ENCODE peak calls at places on chromosomes 2 and 18, in seven cellular contexts. E is A549; L is neural crest cell; B is esophagus squamous epithelium; P is CD4-positive, alpha-beta T cell; T is HL-60; X is thoracic aorta. G is an unnamed sample.

GRCh38 chr2:105470979-105471378 is 72.1 kb upstream of the FHL2 start:
- DNase-seq in X (no peak), L (no peak), T (no peak), E (no peak), B (no peak), P (no peak), G (no peak)

GRCh38 chr2:203018181-203018580 is 3.5 kb downstream of the NBEAL1 start:
- DNase-seq in E (no peak), B (no peak), T (no peak), X (no peak), P (no peak), L (no peak), G (no peak)

GRCh38 chr2:117128471-117128870 is 686.0 kb upstream of the DDX18 start:
- DNase-seq in P (no peak), X (no peak), T (no peak), B (no peak), E (no peak), L (no peak), G (no peak)

GRCh38 chr2:227154976-227155375 is 9.0 kb downstream of the COL4A4 start:
- DNase-seq in X (no peak), E (no peak), T (no peak), L (no peak), B (no peak), P (no peak), G (no peak)

GRCh38 chr2:13858626-13859025 is 773.9 kb upstream of the LRATD1 start:
- DNase-seq in E (no peak), P (no peak), T (no peak), X (no peak), B (no peak), L (no peak), G (no peak)

GRCh38 chr2:210363261-210363660 is 48.3 kb upstream of the MYL1 start:
- DNase-seq in X (no peak), B (no peak), P (no peak), L (no peak), E (no peak), T (no peak), G (no peak)

GRCh38 chr2:80501874-80502624 is 197.5 kb upstream of the LRRTM1 start:
- DNase-seq in P (no peak), E (no peak), T (no peak), X (no peak), L (no peak), B (no peak), G (no peak)

GRCh38 chr2:201969241-201969937 is 64.3 kb upstream of the FZD7 start:
- DNase-seq in P (no peak), L (no peak), E (no peak), X (no peak), B (no peak), T (no peak), G (no peak)

GRCh38 chr18:8696749-8697211 is 8.6 kb upstream of the MTCL1 start:
- DNase-seq in B (peak; percentile 12), P (peak; percentile 82), E (peak; percentile 60), X (no peak), L (peak; percentile 84), T (peak; percentile 46), G (peak; percentile 91)

GRCh38 chr18:3380384-3380961 is 69.5 kb upstream of the TGIF1 start:
- DNase-seq in P (no peak), L (no peak), X (no peak), E (peak; percentile 31), B (no peak), T (no peak), G (no peak)

GRCh38 chr2:139968588-139968987 is 1188.4 kb upstream of the NXPH2 start:
- DNase-seq in P (no peak), T (no peak), E (no peak), B (no peak), X (no peak), L (no peak), G (no peak)

GRCh38 chr18:13514558-13514957 is 211.8 kb downstream of the FAM210A start:
- DNase-seq in E (no peak), L (no peak), B (no peak), X (no peak), T (no peak), P (no peak), G (no peak)

GRCh38 chr2:136117391-136117841 is 533 bp downstream of the CXCR4 start:
- DNase-seq in T (no peak), P (peak; percentile 70), X (no peak), L (peak; percentile 45), B (no peak), E (peak; percentile 21), G (peak; percentile 49)

GRCh38 chr2:85712849-85713612 is 18.9 kb downstream of the GNLY start:
- DNase-seq in X (no peak), E (no peak), P (no peak), B (no peak), T (no peak), L (no peak), G (no peak)

GRCh38 chr2:202841090-202841867 is 30.3 kb downstream of the ICA1L start:
- DNase-seq in L (no peak), E (no peak), P (no peak), T (no peak), X (no peak), B (no peak), G (no peak)

GRCh38 chr2:69830045-69830905 is 815 bp downstream of the GMCL1 start:
- DNase-seq in P (peak; percentile 53), E (peak; percentile 17), X (no peak), L (peak; percentile 20), B (no peak), T (peak; percentile 17), G (no peak)

GRCh38 chr2:146324954-146325353 is 1519.9 kb upstream of the ACVR2A start:
- DNase-seq in P (no peak), B (no peak), X (no peak), L (no peak), E (no peak), T (no peak), G (no peak)

GRCh38 chr2:85390941-85391669 is 19.1 kb downstream of the CAPG start:
- DNase-seq in X (no peak), B (no peak), P (peak; percentile 79), T (no peak), L (peak; percentile 53), E (peak; percentile 85), G (no peak)

GRCh38 chr2:139652385-139652784 is 872.2 kb upstream of the NXPH2 start:
- DNase-seq in X (no peak), B (no peak), E (no peak), P (no peak), L (no peak), T (no peak), G (no peak)

GRCh38 chr2:28356095-28356911 is 36.4 kb upstream of the FOSL2 start:
- DNase-seq in L (no peak), P (no peak), T (no peak), E (no peak), X (peak; percentile 84), B (peak; percentile 20), G (no peak)

DNA sequence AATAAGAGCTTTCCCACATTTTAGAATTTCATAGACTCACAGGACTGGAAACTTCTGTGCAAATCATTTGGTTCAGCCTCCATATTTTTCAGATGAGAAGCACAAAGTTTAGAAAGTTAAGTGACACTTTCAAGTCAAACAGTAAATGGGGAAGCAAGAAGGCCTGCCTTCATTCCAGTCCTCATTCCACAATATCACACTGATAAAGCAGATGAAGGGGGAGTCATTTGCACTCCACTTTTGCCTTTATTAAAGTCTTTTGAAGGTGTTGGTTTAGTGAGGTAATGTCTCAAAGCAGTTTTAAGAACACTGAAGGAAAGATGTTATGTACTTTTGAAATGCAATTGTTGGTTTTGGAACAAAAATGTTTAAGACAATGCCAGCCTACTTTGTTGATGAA is 32.7 kb upstream of the STAT4 start:
- DNase-seq in P (no peak), L (no peak), T (no peak), B (no peak), X (no peak), E (no peak), G (no peak)
- TF ChIP-seq CTCF in P (no peak), L (no peak), T (no peak), B (no peak), X (no peak), E (no peak), G (no peak)

DNA sequence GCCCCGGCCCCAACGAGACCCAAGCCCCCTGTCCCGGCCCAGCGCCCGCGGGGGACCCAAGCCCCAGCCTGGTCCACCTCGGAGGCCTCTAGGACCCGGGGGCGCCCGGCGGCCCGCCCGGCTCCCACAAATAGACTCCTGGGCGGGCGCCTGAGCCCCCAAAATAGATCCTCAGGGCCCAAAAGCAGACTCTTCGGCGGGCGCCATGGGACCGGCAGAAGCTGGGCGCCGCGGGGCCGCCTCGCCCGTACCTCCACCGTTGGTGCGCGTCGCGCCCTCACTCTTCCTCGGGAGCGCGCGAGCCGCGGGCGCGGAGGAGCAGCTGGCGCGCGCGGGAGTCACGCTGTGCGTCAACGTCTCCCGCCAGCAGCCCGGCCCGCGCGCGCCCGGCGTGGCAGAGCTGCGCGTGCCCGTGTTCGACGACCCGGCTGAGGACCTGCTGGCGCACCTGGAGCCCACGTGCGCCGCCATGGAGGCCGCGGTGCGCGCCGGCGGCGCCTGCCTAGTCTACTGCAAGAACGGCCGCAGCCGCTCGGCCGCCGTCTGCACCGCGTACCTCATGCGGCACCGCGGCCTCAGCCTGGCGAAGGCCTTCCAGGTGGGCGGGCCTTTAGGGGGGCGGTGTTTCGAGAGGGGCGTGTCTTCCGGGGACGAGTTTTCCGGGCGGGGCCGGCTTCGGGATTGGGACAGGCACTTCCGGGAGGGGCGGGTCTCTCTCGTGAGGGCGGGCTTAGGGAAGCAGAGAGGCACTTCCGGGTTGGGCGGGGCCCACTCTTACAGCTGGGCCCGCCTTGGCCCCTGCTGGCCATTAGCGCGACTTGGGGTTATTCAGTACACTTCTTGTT is 545 bp downstream of the DUSP28 start:
- DNase-seq in E (peak; percentile 74), T (peak; percentile 96), B (peak; percentile 97), P (peak; percentile 100), L (peak; percentile 100), X (peak; percentile 99), G (peak; percentile 99)
- TF ChIP-seq CTCF in E (no peak), T (no peak), B (peak; percentile 19), P (no peak), L (peak; percentile 50), X (peak; percentile 50), G (peak; percentile 15)

GRCh38 chr2:71877636-71878035 is 270.0 kb downstream of the CYP26B1 start:
- DNase-seq in L (no peak), P (no peak), X (no peak), B (no peak), T (no peak), E (no peak), G (no peak)
- TF ChIP-seq CTCF in L (no peak), P (no peak), X (no peak), B (no peak), T (no peak), E (no peak), G (no peak)

GRCh38 chr2:56133441-56133840 is 50.3 kb upstream of the CCDC85A start:
- DNase-seq in B (no peak), X (no peak), L (no peak), P (no peak), E (no peak), T (no peak), G (no peak)

GRCh38 chr2:56133931-56134629 is 49.7 kb upstream of the CCDC85A start:
- DNase-seq in E (no peak), B (no peak), X (no peak), L (no peak), T (no peak), P (no peak), G (no peak)

GRCh38 chr2:56130463-56131070 is 53.2 kb upstream of the CCDC85A start:
- DNase-seq in X (no peak), T (peak; percentile 3), B (no peak), P (no peak), L (no peak), E (peak; percentile 18), G (no peak)

GRCh38 chr2:56134861-56135260 is 48.9 kb upstream of the CCDC85A start:
- DNase-seq in L (no peak), B (no peak), P (no peak), T (no peak), X (no peak), E (no peak), G (no peak)

GRCh38 chr2:56132138-56132537 is 51.7 kb upstream of the CCDC85A start:
- DNase-seq in L (no peak), P (no peak), X (no peak), B (no peak), E (peak; percentile 49), T (no peak), G (no peak)
- TF ChIP-seq CTCF in L (peak; percentile 77), P (no peak), X (peak; percentile 36), B (peak; percentile 25), E (peak; percentile 84), T (no peak), G (peak; percentile 51)